ENCODE peak calls at places on chromosome 13, in five cellular contexts. F, G, S, O and I are unnamed samples.

GRCh38 chr13:42780044-42780443 is 1.3 kb upstream of the FAM216B start:
- DNase-seq in G (no peak), F (no peak), S (no peak), O (no peak), I (no peak)

GRCh38 chr13:42279986-42280385 is 8.0 kb downstream of the AKAP11 start:
- DNase-seq in S (no peak), G (no peak), O (no peak), F (no peak), I (no peak)

GRCh38 chr13:101930331-101930730 is 471.5 kb downstream of the FGF14 start:
- DNase-seq in F (no peak), O (no peak), G (no peak), S (no peak), I (no peak)

GRCh38 chr13:97905517-97905916 is 48.0 kb upstream of the IPO5 start:
- DNase-seq in O (no peak), F (no peak), G (no peak), S (no peak), I (no peak)

GRCh38 chr13:76522083-76522755 is 364.0 kb downstream of the KCTD12 start:
- DNase-seq in O (no peak), S (no peak), F (no peak), G (no peak), I (no peak)

GRCh38 chr13:98422046-98422445 is 154.9 kb downstream of the STK24 start:
- DNase-seq in O (no peak), F (no peak), G (no peak), S (no peak), I (no peak)

GRCh38 chr13:98445340-98446233 is 131.3 kb downstream of the STK24 start:
- DNase-seq in O (peak), G (peak), S (no peak), F (peak), I (peak)

GRCh38 chr13:46571941-46572340 is 19.0 kb downstream of the LRCH1 start:
- DNase-seq in F (no peak), S (no peak), G (no peak), O (no peak), I (no peak)

GRCh38 chr13:26601669-26602068 is 44.2 kb downstream of the WASF3 start:
- DNase-seq in F (no peak), S (no peak), O (no peak), G (peak), I (no peak)

GRCh38 chr13:101942038-101942437 is 459.8 kb downstream of the FGF14 start:
- DNase-seq in F (no peak), O (no peak), S (no peak), G (no peak), I (peak)

DNA sequence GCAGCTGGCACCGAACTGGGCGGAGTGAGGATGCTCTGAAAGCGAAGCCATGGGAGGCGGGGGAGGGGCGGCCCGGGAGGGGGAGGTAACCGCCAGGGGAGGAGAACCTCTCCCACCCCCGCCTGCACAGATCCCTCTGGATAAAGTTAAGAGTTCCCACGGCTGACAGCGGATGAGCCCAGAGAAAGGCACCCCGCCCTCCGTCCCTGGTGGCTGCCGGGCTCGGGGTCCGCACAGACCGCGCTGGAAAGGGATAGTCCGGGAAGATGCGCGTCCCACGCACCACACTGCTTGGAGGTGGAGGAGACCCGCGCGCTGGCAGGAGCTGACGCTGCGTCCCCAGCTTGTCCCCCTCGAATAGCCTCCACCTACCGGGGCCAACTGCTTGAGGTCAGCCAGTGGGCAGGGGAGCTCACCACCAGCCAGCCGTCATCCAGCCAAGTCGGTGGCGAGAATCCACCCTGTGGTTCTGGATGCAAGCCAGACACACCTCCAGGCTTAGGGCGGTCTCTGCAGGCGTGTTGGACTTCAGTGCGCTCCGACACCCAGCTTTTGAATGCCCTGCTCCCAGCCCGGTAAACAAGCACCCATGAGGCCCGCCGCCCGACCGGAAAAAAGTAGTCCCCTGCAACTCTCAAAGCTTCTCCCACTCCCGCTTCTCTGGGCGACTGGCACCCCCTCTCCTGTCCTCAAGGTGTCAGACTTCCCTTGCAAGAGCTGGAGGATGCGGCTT is at the start of gene TRPC4:
- DNase-seq in S (peak), F (peak), G (no peak), O (no peak), I (peak)
- TF ChIP-seq CTCF in S (peak), F (peak), G (no peak), O (no peak), I (peak)

GRCh38 chr13:24986826-24987225 is 109.1 kb upstream of the PABPC3 start:
- DNase-seq in F (no peak), S (no peak), O (no peak), G (no peak), I (no peak)

GRCh38 chr13:24983094-24983493 is 112.8 kb upstream of the PABPC3 start:
- DNase-seq in S (no peak), G (no peak), O (no peak), F (no peak), I (no peak)

GRCh38 chr13:24984134-24984533 is 111.8 kb upstream of the PABPC3 start:
- DNase-seq in S (no peak), O (no peak), G (no peak), F (no peak), I (no peak)

GRCh38 chr13:24982333-24982999 is 113.5 kb upstream of the PABPC3 start:
- DNase-seq in S (no peak), O (no peak), F (no peak), G (no peak), I (peak)

GRCh38 chr13:24985102-24985501 is 110.8 kb upstream of the PABPC3 start:
- DNase-seq in S (no peak), F (no peak), O (no peak), G (no peak), I (no peak)
- TF ChIP-seq CTCF in S (no peak), F (no peak), O (no peak), G (no peak), I (no peak)

GRCh38 chr13:50419466-50419865 is 404.2 kb downstream of the KCNRG start:
- DNase-seq in F (no peak), G (no peak), O (no peak), S (no peak), I (no peak)
- TF ChIP-seq CTCF in F (no peak), G (no peak), O (no peak), S (no peak), I (no peak)

GRCh38 chr13:60379837-60380236 is 17.2 kb upstream of the TDRD3 start:
- DNase-seq in F (no peak), S (no peak), O (no peak), G (no peak), I (no peak)
- TF ChIP-seq CTCF in F (no peak), S (no peak), O (no peak), G (no peak), I (no peak)

GRCh38 chr13:65638572-65639168 is 1591.5 kb downstream of the PCDH9 start:
- DNase-seq in F (no peak), S (peak), G (peak), O (no peak), I (peak)
- TF ChIP-seq CTCF in F (peak), S (peak), G (peak), O (no peak), I (peak)

DNA sequence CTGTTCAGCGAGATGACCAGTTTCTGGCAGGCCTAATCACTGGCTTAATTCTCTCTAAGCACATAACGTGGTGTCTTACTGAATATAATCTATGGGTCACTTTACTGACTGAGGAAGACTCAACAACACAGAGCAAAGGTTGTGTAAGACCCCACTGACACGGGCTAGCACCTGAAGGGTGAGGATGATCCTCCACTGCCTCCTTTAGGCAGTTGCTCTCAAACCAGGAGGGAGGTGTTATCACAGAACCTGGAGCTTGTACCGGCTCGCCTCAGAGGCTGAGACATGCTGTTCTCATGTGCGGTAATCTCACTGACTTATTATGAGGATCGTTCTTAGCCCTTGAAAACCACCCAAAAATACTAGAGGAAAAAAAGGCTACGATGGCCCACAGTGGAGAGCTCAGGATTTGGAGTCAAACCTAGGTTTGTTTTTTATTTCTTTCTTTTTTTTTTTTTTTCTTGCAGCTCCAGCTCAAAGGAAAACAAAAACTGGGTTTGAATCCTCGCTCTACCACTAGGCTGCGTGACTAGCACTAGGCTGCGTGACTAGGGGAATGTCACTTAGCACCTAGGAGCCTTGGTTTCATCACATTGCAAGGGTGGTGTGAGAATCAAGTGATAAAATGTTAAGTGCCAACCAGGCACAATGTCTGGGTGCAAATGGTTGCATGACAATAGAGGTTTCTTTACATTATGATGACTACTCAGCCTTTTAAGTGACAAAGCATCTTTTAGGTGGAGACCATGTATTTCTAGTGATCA is 28.1 kb downstream of the RCBTB2 start:
- DNase-seq in O (no peak), G (no peak), S (no peak), F (no peak), I (no peak)
- TF ChIP-seq CTCF in O (no peak), G (no peak), S (no peak), F (no peak), I (no peak)

GRCh38 chr13:23744315-23744714 is 144.9 kb downstream of the MIPEP start:
- DNase-seq in F (no peak), G (no peak), O (no peak), S (no peak), I (no peak)

GRCh38 chr13:23743717-23744116 is 145.5 kb downstream of the MIPEP start:
- DNase-seq in F (no peak), G (no peak), S (no peak), O (no peak), I (no peak)

GRCh38 chr13:23743269-23743668 is 145.9 kb downstream of the MIPEP start:
- DNase-seq in S (no peak), O (no peak), G (no peak), F (no peak), I (no peak)

GRCh38 chr13:23740002-23740401 is 149.2 kb downstream of the MIPEP start:
- DNase-seq in O (no peak), G (no peak), S (no peak), F (no peak), I (no peak)

DNA sequence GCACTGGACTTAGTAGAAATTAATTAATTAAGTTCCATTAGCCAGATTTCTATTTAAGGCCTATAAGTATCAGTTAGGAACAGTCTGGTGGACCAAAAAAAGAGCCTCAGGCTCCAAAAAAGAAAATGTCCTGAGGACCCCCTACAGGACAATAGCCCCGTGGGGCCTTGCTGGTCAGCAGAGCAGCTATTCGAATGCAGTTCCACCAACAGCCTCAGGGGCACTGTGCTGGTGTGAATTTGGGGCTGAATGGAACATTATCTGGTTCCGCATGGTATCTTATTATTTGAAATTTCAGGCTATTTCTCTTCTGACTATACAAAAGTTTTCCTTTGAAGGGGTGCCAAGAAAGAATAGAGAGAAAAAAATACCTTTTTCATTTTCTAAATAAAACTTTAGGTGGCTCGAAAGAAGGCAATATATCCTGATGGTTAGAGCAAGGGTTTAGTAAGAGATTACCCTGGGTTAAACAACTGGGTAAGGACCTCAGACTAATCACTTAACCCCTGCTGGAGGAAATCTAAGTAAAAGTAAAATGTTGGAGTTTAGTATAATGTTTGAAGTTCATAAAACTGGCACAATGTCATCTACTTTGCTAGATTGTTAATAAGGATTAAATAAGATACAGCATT is 147.2 kb downstream of the MIPEP start:
- DNase-seq in F (no peak), S (no peak), O (no peak), G (no peak), I (peak)
- TF ChIP-seq CTCF in F (peak), S (peak), O (peak), G (peak), I (peak)